ENCODE peak calls at places on chromosome 11, in seven cellular contexts. O is GM06990; L is stimulated activated CD4-positive, alpha-beta T cell treated with anti-CD3 and anti-CD28 coated beads, Interleukin-1b, Interleukin-23, amount 100 ng/mL, for 48 hours; Y is frontal cortex; B is cerebellar cortex; A is HCT116; I is amniotic stem cell. C is an unnamed sample.

GRCh38 chr11:104148696-104149095 is 15.3 kb downstream of the PDGFD start:
- DNase-seq in O (no peak), L (no peak), Y (no peak), B (no peak), A (no peak), I (no peak), C (no peak)

GRCh38 chr11:103749158-103749557 is 287.3 kb upstream of the DDI1 start:
- DNase-seq in O (no peak), L (no peak), Y (no peak), B (no peak), A (no peak), I (no peak), C (no peak)

GRCh38 chr11:93740031-93740801 is 1.1 kb downstream of the TAF1D start:
- DNase-seq in O (peak; percentile 59), L (peak; percentile 62), Y (no peak), B (no peak), A (no peak), I (no peak), C (no peak)

GRCh38 chr11:123286761-123287160 is 91.7 kb upstream of the CLMP start:
- DNase-seq in O (no peak), L (no peak), Y (no peak), B (no peak), A (no peak), I (no peak), C (no peak)

GRCh38 chr11:76916712-76917111 is 56.0 kb downstream of the ACER3 start:
- DNase-seq in O (no peak), L (no peak), Y (no peak), B (no peak), A (no peak), I (no peak), C (no peak)

GRCh38 chr11:124080319-124081001 is 34.8 kb upstream of the VWA5A start:
- DNase-seq in O (no peak), L (no peak), Y (no peak), B (no peak), A (no peak), I (no peak), C (no peak)

GRCh38 chr11:46369458-46370152 is 11.9 kb upstream of the MDK start:
- DNase-seq in O (no peak), L (peak; percentile 64), Y (no peak), B (no peak), A (peak; percentile 48), I (no peak), C (no peak)

GRCh38 chr11:73314121-73314948 is 6.3 kb downstream of the ARHGEF17 start:
- DNase-seq in O (no peak), L (no peak), Y (peak; percentile 75), B (no peak), A (no peak), I (no peak), C (no peak)

GRCh38 chr11:126483796-126484195 is 128.3 kb downstream of the ST3GAL4 start:
- DNase-seq in O (no peak), L (no peak), Y (no peak), B (no peak), A (no peak), I (no peak), C (no peak)

GRCh38 chr11:133966924-133967598 is 10.3 kb upstream of the IGSF9B start:
- DNase-seq in O (peak; percentile 45), L (peak; percentile 69), Y (no peak), B (peak; percentile 65), A (no peak), I (no peak), C (peak; percentile 75)

GRCh38 chr11:65506770-65507485 is 8.1 kb downstream of the MALAT1 start:
- DNase-seq in O (peak; percentile 75), L (peak; percentile 68), Y (no peak), B (peak; percentile 94), A (peak; percentile 91), I (no peak), C (no peak)

GRCh38 chr11:72688929-72689328 is 14.7 kb upstream of the PDE2A start:
- DNase-seq in O (no peak), L (no peak), Y (no peak), B (no peak), A (no peak), I (no peak), C (no peak)

GRCh38 chr11:121722431-121723256 is 269.9 kb upstream of the SORL1-AS1 start:
- DNase-seq in O (no peak), L (no peak), Y (peak; percentile 49), B (peak; percentile 18), A (no peak), I (peak; percentile 42), C (peak; percentile 31)

GRCh38 chr11:27696961-27697360 is 3.3 kb downstream of the BDNF start:
- DNase-seq in O (no peak), L (no peak), Y (no peak), B (no peak), A (no peak), I (no peak), C (no peak)

GRCh38 chr11:120125005-120125404 is 12.9 kb downstream of the TRIM29 start:
- DNase-seq in O (no peak), L (peak; percentile 8), Y (no peak), B (peak; percentile 3), A (peak; percentile 38), I (no peak), C (no peak)

C was measured in cerebellum.